ENCODE peak calls at places on chromosomes 11 and 22, in nine cellular contexts. X is stomach, I is cardiac muscle cell, W is hepatocyte, M is PC-9, A is AG04450, J is omental fat pad, B is AG10803, O is retinal pigment epithelial cell. H is an unnamed sample.

GRCh38 chr22:31870890-31871289 is 73.4 kb upstream of the YWHAH start:
- DNase-seq in I (peak), W (peak), X (no peak), M (no peak), A (no peak), B (peak), O (no peak), J (no peak), H (no peak)

GRCh38 chr22:31951201-31952093 is 7.1 kb downstream of the YWHAH start:
- DNase-seq in X (no peak), M (no peak), B (no peak), A (no peak), I (no peak), J (no peak), W (no peak), O (no peak), H (no peak)

GRCh38 chr11:35376613-35377012 is 42.7 kb downstream of the SLC1A2 start:
- DNase-seq in J (no peak), I (no peak), X (no peak), O (no peak), W (no peak), M (no peak), A (no peak), B (peak), H (no peak)

GRCh38 chr11:63622318-63622717 is 8.1 kb upstream of the PLAAT3 start:
- DNase-seq in X (peak), A (no peak), B (no peak), I (no peak), J (no peak), W (peak), O (no peak), M (peak), H (no peak)

GRCh38 chr11:65500262-65501004 is 1.6 kb downstream of the MALAT1 start:
- DNase-seq in W (peak), A (no peak), M (no peak), X (no peak), J (peak), B (peak), I (peak), O (no peak), H (no peak)

GRCh38 chr11:72410956-72411355 is 23.4 kb downstream of the CLPB start:
- DNase-seq in I (no peak), X (no peak), O (no peak), B (no peak), W (no peak), J (no peak), A (no peak), M (no peak), H (no peak)

GRCh38 chr11:123083623-123084029 is 21.7 kb upstream of the HSPA8 start:
- DNase-seq in J (peak), I (peak), M (peak), B (peak), O (peak), A (peak), W (peak), X (peak), H (peak)

GRCh38 chr11:37984991-37985390 is 1387.0 kb upstream of the RAG2 start:
- DNase-seq in J (no peak), X (no peak), O (no peak), A (no peak), W (no peak), I (peak), M (no peak), B (no peak), H (no peak)

GRCh38 chr11:107741044-107741823 is 29.4 kb upstream of the SLN start:
- DNase-seq in O (no peak), B (peak), I (peak), X (no peak), J (no peak), A (peak), M (peak), W (peak), H (no peak)

GRCh38 chr11:134939905-134940304 is 527.9 kb upstream of the B3GAT1 start:
- DNase-seq in O (no peak), I (peak), J (no peak), M (no peak), X (no peak), W (peak), B (no peak), A (no peak), H (no peak)

GRCh38 chr22:21624880-21625791 is 4.7 kb downstream of the YDJC start:
- DNase-seq in A (no peak), O (no peak), I (no peak), B (no peak), X (no peak), J (no peak), M (no peak), W (no peak), H (no peak)

GRCh38 chr11:75745807-75746206 is 22.8 kb upstream of the DGAT2 start:
- DNase-seq in X (no peak), O (no peak), J (no peak), B (no peak), I (no peak), W (no peak), A (no peak), M (no peak), H (no peak)
- TF ChIP-seq CTCF in X (no peak), O (no peak), J (no peak), B (no peak), I (no peak), W (no peak), A (no peak), M (no peak), H (no peak)

GRCh38 chr11:73759520-73760065 is 1.3 kb downstream of the RAB6A start:
- DNase-seq in X (no peak), W (peak), A (no peak), I (peak), M (no peak), J (no peak), B (peak), O (no peak), H (no peak)
- TF ChIP-seq CTCF in X (no peak), W (peak), A (peak), I (peak), M (peak), J (no peak), B (peak), O (peak), H (peak)

GRCh38 chr11:45688472-45689033 is 23.1 kb upstream of the CHST1 start:
- DNase-seq in X (no peak), M (no peak), O (no peak), A (no peak), I (no peak), W (no peak), B (no peak), J (no peak), H (no peak)

GRCh38 chr11:45683285-45684058 is 18.1 kb upstream of the CHST1 start:
- DNase-seq in B (no peak), X (no peak), M (no peak), A (no peak), I (no peak), J (no peak), O (no peak), W (no peak), H (no peak)

GRCh38 chr11:45684440-45684839 is 19.0 kb upstream of the CHST1 start:
- DNase-seq in M (no peak), B (no peak), X (no peak), I (no peak), A (no peak), O (no peak), W (no peak), J (no peak), H (no peak)

GRCh38 chr11:45685976-45686375 is 20.6 kb upstream of the CHST1 start:
- DNase-seq in A (no peak), W (no peak), B (no peak), X (no peak), M (no peak), J (no peak), I (no peak), O (no peak), H (no peak)

GRCh38 chr11:45687836-45688235 is 22.4 kb upstream of the CHST1 start:
- DNase-seq in B (no peak), O (no peak), I (no peak), X (no peak), W (no peak), A (no peak), J (no peak), M (no peak), H (no peak)
- TF ChIP-seq CTCF in B (no peak), O (no peak), I (no peak), X (no peak), W (no peak), A (no peak), J (no peak), M (no peak), H (no peak)

DNA sequence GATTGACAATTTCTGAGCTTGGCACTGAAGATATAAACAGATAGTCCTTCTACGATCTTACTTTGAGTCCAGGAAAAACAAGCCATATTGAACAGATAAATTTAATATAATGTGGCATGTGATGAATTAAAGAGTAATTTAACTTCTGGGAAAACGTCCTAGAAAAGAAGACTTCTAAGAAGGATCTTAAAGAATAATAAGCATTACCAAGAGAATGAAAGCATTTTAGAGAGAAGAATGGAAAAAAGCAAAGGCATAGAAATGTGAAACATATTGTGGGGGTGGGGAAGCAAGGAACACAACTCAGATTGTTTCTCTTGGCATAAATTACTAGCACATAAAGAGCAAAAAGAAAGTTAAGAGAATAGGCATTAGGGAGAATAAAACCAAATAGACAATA is 5.4 kb downstream of the DDIAS start:
- DNase-seq in W (no peak), M (peak), I (no peak), J (no peak), O (no peak), X (no peak), B (no peak), A (no peak), H (no peak)
- TF ChIP-seq CTCF in W (no peak), M (no peak), I (no peak), J (no peak), O (no peak), X (no peak), B (no peak), A (no peak), H (no peak)

DNA sequence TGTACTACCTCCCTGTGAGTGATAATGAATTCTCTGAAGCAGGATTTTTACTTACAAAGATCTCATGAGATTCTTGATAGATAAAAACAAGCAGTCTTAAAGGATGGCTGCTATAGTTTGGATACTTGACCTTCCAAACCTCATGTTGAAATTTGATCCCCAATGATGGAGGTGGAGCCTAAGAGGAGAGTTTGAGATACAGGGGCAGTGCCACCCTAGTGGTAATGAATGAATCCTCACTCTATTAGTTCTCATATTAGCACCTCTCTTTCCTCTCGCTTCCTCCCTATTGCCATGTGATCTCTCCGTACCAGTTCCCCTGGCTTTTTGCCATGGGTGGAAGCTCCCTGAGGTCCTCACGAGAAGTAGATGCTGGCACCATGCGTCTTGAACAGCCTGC is 37.9 kb upstream of the OR8B8 start:
- DNase-seq in B (no peak), M (no peak), X (no peak), J (no peak), I (no peak), W (no peak), A (no peak), O (no peak), H (no peak)
- TF ChIP-seq CTCF in B (no peak), M (no peak), X (no peak), J (no peak), I (no peak), W (no peak), A (no peak), O (no peak), H (no peak)

DNA sequence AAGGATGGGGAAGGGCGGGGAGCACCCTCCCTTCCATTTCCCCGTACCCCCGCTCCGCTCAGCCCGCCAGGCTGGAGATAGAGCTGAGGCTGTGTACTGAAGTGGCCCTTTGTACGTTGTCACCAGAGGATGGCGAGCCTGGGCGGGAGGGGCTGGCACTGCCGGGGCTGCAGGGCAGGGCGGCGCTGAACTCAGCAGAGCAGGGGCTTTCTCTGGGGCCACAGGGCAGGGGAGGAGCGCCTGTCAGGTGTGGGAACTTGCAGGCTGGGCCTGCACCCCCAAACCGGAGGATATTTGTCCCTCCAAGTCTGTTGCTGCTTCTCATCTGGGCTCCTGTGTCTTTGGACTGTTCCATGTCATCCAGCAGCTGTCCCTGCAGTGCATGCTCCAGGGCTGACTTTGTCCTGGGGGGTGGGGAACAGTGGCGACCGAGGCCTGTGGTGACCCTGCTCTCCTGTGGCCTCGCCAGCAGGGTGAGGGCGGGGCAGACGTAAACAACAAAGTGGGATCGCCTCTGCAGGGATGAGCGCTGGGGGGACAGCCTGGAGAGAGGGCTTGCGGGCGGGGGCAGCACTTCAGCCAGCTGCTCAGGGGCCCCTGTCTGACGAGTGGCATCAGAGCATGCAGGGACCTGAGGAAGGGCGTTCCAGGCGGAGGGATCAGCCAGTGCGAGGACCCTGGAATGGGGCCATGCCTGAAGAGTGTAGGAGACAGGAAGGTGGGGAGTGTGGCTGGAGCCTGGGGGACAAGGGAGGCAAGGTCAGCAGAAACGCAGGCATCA is 13.1 kb downstream of the MGAT3 start:
- DNase-seq in M (no peak), I (no peak), B (no peak), X (no peak), W (peak), O (no peak), J (no peak), A (no peak), H (no peak)
- TF ChIP-seq CTCF in M (no peak), I (no peak), B (no peak), X (no peak), W (no peak), O (no peak), J (no peak), A (no peak), H (no peak)

GRCh38 chr11:22338465-22338810 is 257 bp downstream of the SLC17A6 start:
- DNase-seq in W (no peak), B (no peak), X (no peak), J (no peak), O (no peak), I (no peak), M (no peak), A (no peak), H (no peak)

GRCh38 chr11:22340803-22341581 is 2.8 kb downstream of the SLC17A6 start:
- DNase-seq in I (no peak), A (no peak), O (no peak), B (no peak), W (no peak), M (no peak), J (no peak), X (no peak), H (no peak)

GRCh38 chr11:22341582-22341919 is 3.4 kb downstream of the SLC17A6 start:
- DNase-seq in A (no peak), J (no peak), X (no peak), B (no peak), O (no peak), I (no peak), W (peak), M (no peak), H (no peak)

GRCh38 chr11:22342599-22343138 is 4.5 kb downstream of the SLC17A6 start:
- DNase-seq in A (no peak), B (no peak), I (no peak), X (no peak), M (no peak), W (no peak), J (no peak), O (no peak), H (no peak)

GRCh38 chr11:22337571-22338464 is at the start of gene SLC17A6:
- DNase-seq in M (no peak), A (no peak), J (no peak), B (peak), W (peak), O (peak), I (peak), X (no peak), H (peak)
- TF ChIP-seq CTCF in M (no peak), A (no peak), J (no peak), B (no peak), W (no peak), O (no peak), I (no peak), X (no peak), H (no peak)